ENCODE peak calls at places on chromosomes 7 and 10, in six cellular contexts. One of them, this sample, is unnamed.

GRCh38 chr7:2709553-2710165 is 21.7 kb downstream of the AMZ1 start:
- DNase-seq in neural progenitor cell: peak
- DNase-seq in iPS DF 6.9: peak
- DNase-seq in mammary epithelial cell: peak
- DNase-seq in esophagus squamous epithelium: no peak
- DNase-seq in body of pancreas: peak
- DNase-seq in this sample: no peak

GRCh38 chr7:4739528-4739992 is 35.9 kb upstream of the AP5Z1 start:
- DNase-seq in body of pancreas: peak
- DNase-seq in mammary epithelial cell: no peak
- DNase-seq in neural progenitor cell: peak
- DNase-seq in esophagus squamous epithelium: no peak
- DNase-seq in iPS DF 6.9: no peak
- DNase-seq in this sample: peak

GRCh38 chr7:96794063-96794462 is 84.4 kb upstream of the SEM1 start:
- DNase-seq in mammary epithelial cell: no peak
- DNase-seq in neural progenitor cell: no peak
- DNase-seq in body of pancreas: no peak
- DNase-seq in esophagus squamous epithelium: no peak
- DNase-seq in iPS DF 6.9: no peak
- DNase-seq in this sample: no peak

GRCh38 chr7:88306590-88307048 is at the start of gene STEAP4:
- DNase-seq in mammary epithelial cell: peak
- DNase-seq in esophagus squamous epithelium: peak
- DNase-seq in neural progenitor cell: peak
- DNase-seq in body of pancreas: peak
- DNase-seq in iPS DF 6.9: peak
- DNase-seq in this sample: peak

GRCh38 chr10:96665306-96665705 is 55.0 kb downstream of the PIK3AP1 start:
- DNase-seq in esophagus squamous epithelium: no peak
- DNase-seq in mammary epithelial cell: no peak
- DNase-seq in neural progenitor cell: no peak
- DNase-seq in body of pancreas: no peak
- DNase-seq in iPS DF 6.9: no peak
- DNase-seq in this sample: peak

GRCh38 chr10:123361832-123362231 is 207.6 kb downstream of the BUB3 start:
- DNase-seq in esophagus squamous epithelium: no peak
- DNase-seq in mammary epithelial cell: no peak
- DNase-seq in iPS DF 6.9: no peak
- DNase-seq in body of pancreas: no peak
- DNase-seq in neural progenitor cell: no peak
- DNase-seq in this sample: no peak

GRCh38 chr7:47979145-47979831 is at the start of gene HUS1:
- DNase-seq in body of pancreas: peak
- DNase-seq in mammary epithelial cell: peak
- DNase-seq in iPS DF 6.9: peak
- DNase-seq in neural progenitor cell: peak
- DNase-seq in esophagus squamous epithelium: peak
- DNase-seq in this sample: peak

GRCh38 chr7:137754076-137754851 is 92.5 kb downstream of the DGKI start:
- DNase-seq in iPS DF 6.9: no peak
- DNase-seq in neural progenitor cell: peak
- DNase-seq in body of pancreas: no peak
- DNase-seq in mammary epithelial cell: no peak
- DNase-seq in esophagus squamous epithelium: no peak
- DNase-seq in this sample: no peak

GRCh38 chr7:155458317-155459132 is 596 bp downstream of the EN2 start:
- DNase-seq in esophagus squamous epithelium: no peak
- DNase-seq in iPS DF 6.9: no peak
- DNase-seq in neural progenitor cell: peak
- DNase-seq in mammary epithelial cell: no peak
- DNase-seq in body of pancreas: no peak
- DNase-seq in this sample: no peak

GRCh38 chr7:133641436-133641835 is 388.6 kb downstream of the EXOC4 start:
- DNase-seq in body of pancreas: no peak
- DNase-seq in esophagus squamous epithelium: no peak
- DNase-seq in iPS DF 6.9: no peak
- DNase-seq in mammary epithelial cell: no peak
- DNase-seq in neural progenitor cell: no peak
- DNase-seq in this sample: no peak

GRCh38 chr10:22329150-22329549 is 8.3 kb downstream of the BMI1 start:
- DNase-seq in esophagus squamous epithelium: no peak
- DNase-seq in iPS DF 6.9: no peak
- DNase-seq in body of pancreas: no peak
- DNase-seq in neural progenitor cell: no peak
- DNase-seq in mammary epithelial cell: no peak
- DNase-seq in this sample: no peak

GRCh38 chr7:7946486-7946885 is 22.1 kb upstream of the GLCCI1 start:
- DNase-seq in body of pancreas: no peak
- DNase-seq in neural progenitor cell: no peak
- DNase-seq in iPS DF 6.9: no peak
- DNase-seq in mammary epithelial cell: no peak
- DNase-seq in esophagus squamous epithelium: no peak
- DNase-seq in this sample: no peak

GRCh38 chr10:88129013-88129412 is 265.6 kb downstream of the PTEN start:
- DNase-seq in neural progenitor cell: no peak
- DNase-seq in mammary epithelial cell: no peak
- DNase-seq in esophagus squamous epithelium: no peak
- DNase-seq in iPS DF 6.9: no peak
- DNase-seq in body of pancreas: no peak
- DNase-seq in this sample: no peak

GRCh38 chr10:96339956-96340904 is 18.6 kb downstream of the OPALIN start:
- DNase-seq in neural progenitor cell: peak
- DNase-seq in body of pancreas: peak
- DNase-seq in mammary epithelial cell: peak
- DNase-seq in iPS DF 6.9: no peak
- DNase-seq in esophagus squamous epithelium: no peak
- DNase-seq in this sample: peak

GRCh38 chr7:100951888-100952560 is 2.7 kb downstream of the MUC3A start:
- DNase-seq in mammary epithelial cell: no peak
- DNase-seq in neural progenitor cell: no peak
- DNase-seq in esophagus squamous epithelium: no peak
- DNase-seq in iPS DF 6.9: no peak
- DNase-seq in body of pancreas: no peak
- DNase-seq in this sample: no peak

GRCh38 chr7:95478139-95479037 is 7.4 kb upstream of the ASB4 start:
- DNase-seq in esophagus squamous epithelium: no peak
- DNase-seq in iPS DF 6.9: no peak
- DNase-seq in neural progenitor cell: peak
- DNase-seq in mammary epithelial cell: no peak
- DNase-seq in body of pancreas: peak
- DNase-seq in this sample: peak

GRCh38 chr10:90591629-90592028 is 266.2 kb downstream of the HTR7 start:
- DNase-seq in neural progenitor cell: no peak
- DNase-seq in mammary epithelial cell: no peak
- DNase-seq in body of pancreas: no peak
- DNase-seq in esophagus squamous epithelium: no peak
- DNase-seq in iPS DF 6.9: no peak
- DNase-seq in this sample: no peak

GRCh38 chr10:28480566-28480965 is 52.4 kb upstream of the WAC start:
- DNase-seq in neural progenitor cell: no peak
- DNase-seq in iPS DF 6.9: no peak
- DNase-seq in esophagus squamous epithelium: no peak
- DNase-seq in body of pancreas: no peak
- DNase-seq in mammary epithelial cell: no peak
- DNase-seq in this sample: no peak

GRCh38 chr7:115087437-115087836 is 165.5 kb downstream of the MDFIC start:
- DNase-seq in iPS DF 6.9: no peak
- DNase-seq in body of pancreas: peak
- DNase-seq in mammary epithelial cell: peak
- DNase-seq in esophagus squamous epithelium: no peak
- DNase-seq in neural progenitor cell: no peak
- DNase-seq in this sample: peak

GRCh38 chr7:96719164-96719563 is 9.5 kb upstream of the SEM1 start:
- DNase-seq in neural progenitor cell: no peak
- DNase-seq in body of pancreas: no peak
- DNase-seq in mammary epithelial cell: no peak
- DNase-seq in iPS DF 6.9: no peak
- DNase-seq in esophagus squamous epithelium: no peak
- DNase-seq in this sample: no peak

GRCh38 chr7:43112088-43112940 is at the start of gene HECW1:
- DNase-seq in esophagus squamous epithelium: no peak
- DNase-seq in mammary epithelial cell: no peak
- DNase-seq in body of pancreas: no peak
- DNase-seq in iPS DF 6.9: no peak
- DNase-seq in neural progenitor cell: peak
- DNase-seq in this sample: no peak

GRCh38 chr10:8130973-8131911 is 76.8 kb downstream of the GATA3 start:
- DNase-seq in mammary epithelial cell: peak
- DNase-seq in body of pancreas: no peak
- DNase-seq in neural progenitor cell: no peak
- DNase-seq in esophagus squamous epithelium: no peak
- DNase-seq in iPS DF 6.9: no peak
- DNase-seq in this sample: no peak

GRCh38 chr7:129950191-129950940 is 2.4 kb downstream of the UBE2H start:
- DNase-seq in mammary epithelial cell: peak
- DNase-seq in esophagus squamous epithelium: no peak
- DNase-seq in iPS DF 6.9: no peak
- DNase-seq in body of pancreas: peak
- DNase-seq in neural progenitor cell: peak
- DNase-seq in this sample: peak

GRCh38 chr10:82249141-82249540 is 374.1 kb downstream of the NRG3 start:
- DNase-seq in neural progenitor cell: no peak
- DNase-seq in body of pancreas: no peak
- DNase-seq in esophagus squamous epithelium: no peak
- DNase-seq in iPS DF 6.9: no peak
- DNase-seq in mammary epithelial cell: no peak
- DNase-seq in this sample: no peak
- H3K27ac ChIP-seq in neural progenitor cell: no peak
- H3K27ac ChIP-seq in body of pancreas: no peak
- H3K27ac ChIP-seq in esophagus squamous epithelium: no peak
- H3K27ac ChIP-seq in iPS DF 6.9: no peak
- H3K27ac ChIP-seq in mammary epithelial cell: no peak
- H3K27ac ChIP-seq in this sample: no peak

GRCh38 chr7:123723913-123724312 is 24.9 kb downstream of the WASL start:
- DNase-seq in mammary epithelial cell: no peak
- DNase-seq in iPS DF 6.9: no peak
- DNase-seq in neural progenitor cell: no peak
- DNase-seq in esophagus squamous epithelium: no peak
- DNase-seq in body of pancreas: no peak
- DNase-seq in this sample: no peak
- H3K27ac ChIP-seq in mammary epithelial cell: no peak
- H3K27ac ChIP-seq in iPS DF 6.9: no peak
- H3K27ac ChIP-seq in neural progenitor cell: peak
- H3K27ac ChIP-seq in esophagus squamous epithelium: no peak
- H3K27ac ChIP-seq in body of pancreas: no peak
- H3K27ac ChIP-seq in this sample: no peak

DNA sequence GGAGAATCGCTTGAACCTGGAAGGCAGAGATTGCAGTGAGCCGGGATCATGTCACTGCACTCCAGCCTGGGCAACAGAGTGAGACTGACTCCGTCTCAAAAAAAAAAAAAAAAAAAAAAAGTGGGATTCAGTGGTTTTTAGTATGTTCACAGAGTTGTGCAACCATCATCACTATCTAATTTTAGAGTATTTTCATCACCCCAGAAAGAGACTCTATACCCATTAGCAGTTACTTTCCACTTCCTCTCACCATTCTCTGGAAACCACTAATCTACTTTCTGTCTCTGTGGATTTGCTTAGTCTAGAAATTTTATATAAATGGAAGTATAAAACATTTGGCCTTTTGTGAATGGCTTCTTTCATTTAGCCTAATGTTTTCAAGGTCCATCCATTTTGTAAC is 113.4 kb downstream of the ST7 start:
- DNase-seq in iPS DF 6.9: no peak
- DNase-seq in esophagus squamous epithelium: no peak
- DNase-seq in body of pancreas: no peak
- DNase-seq in mammary epithelial cell: no peak
- DNase-seq in neural progenitor cell: no peak
- DNase-seq in this sample: no peak
- H3K27ac ChIP-seq in iPS DF 6.9: no peak
- H3K27ac ChIP-seq in esophagus squamous epithelium: no peak
- H3K27ac ChIP-seq in body of pancreas: no peak
- H3K27ac ChIP-seq in mammary epithelial cell: no peak
- H3K27ac ChIP-seq in neural progenitor cell: no peak
- H3K27ac ChIP-seq in this sample: no peak

GRCh38 chr10:124658591-124659240 is 85.5 kb downstream of the FAM53B start:
- DNase-seq in body of pancreas: no peak
- DNase-seq in mammary epithelial cell: no peak
- DNase-seq in iPS DF 6.9: no peak
- DNase-seq in esophagus squamous epithelium: no peak
- DNase-seq in neural progenitor cell: no peak
- DNase-seq in this sample: no peak
- H3K27ac ChIP-seq in body of pancreas: no peak
- H3K27ac ChIP-seq in mammary epithelial cell: no peak
- H3K27ac ChIP-seq in iPS DF 6.9: no peak
- H3K27ac ChIP-seq in esophagus squamous epithelium: peak
- H3K27ac ChIP-seq in neural progenitor cell: no peak
- H3K27ac ChIP-seq in this sample: no peak

DNA sequence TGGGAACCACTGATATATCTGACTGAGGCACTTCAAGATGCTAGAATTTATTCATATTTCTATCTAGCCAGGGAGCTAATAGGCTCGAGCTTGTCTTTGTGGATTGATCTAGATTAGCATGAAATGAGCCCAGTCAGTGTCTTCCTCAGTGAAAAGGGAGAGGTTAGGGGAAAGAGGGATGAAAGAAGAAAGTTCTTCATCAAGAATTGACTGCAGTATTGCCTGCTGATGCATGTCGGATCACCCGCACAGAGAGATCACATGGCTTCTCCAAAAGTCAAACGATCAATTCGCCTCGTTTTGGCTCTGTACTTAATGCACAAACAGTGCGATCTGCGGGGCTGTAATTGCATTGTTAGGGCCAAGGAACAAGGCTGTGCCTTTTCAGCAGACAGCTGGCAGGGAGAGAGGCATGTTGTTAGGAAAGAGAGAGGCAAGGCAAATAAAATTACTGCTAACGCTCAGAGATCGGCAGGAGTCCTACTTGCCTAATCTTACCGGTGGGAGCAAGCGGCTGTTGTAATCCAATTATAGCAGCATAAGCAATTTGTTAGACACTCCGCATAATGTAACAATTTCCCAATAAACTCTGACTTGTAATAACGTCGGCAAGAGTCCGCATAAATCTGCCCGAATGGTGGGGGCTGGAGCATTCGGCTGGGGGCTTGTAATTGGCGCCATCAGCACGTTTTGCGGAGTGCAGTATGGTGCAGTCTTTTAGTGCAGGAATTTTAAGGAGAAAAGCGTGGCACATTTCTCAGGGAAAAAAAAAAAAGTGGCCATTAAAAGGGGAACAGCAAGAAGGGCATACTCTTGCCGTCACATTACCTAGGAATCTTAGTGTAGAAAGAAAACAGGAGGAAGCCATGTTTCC is 102.1 kb downstream of the POLL start:
- DNase-seq in iPS DF 6.9: no peak
- DNase-seq in esophagus squamous epithelium: no peak
- DNase-seq in mammary epithelial cell: no peak
- DNase-seq in body of pancreas: peak
- DNase-seq in neural progenitor cell: peak
- DNase-seq in this sample: no peak
- H3K27ac ChIP-seq in iPS DF 6.9: no peak
- H3K27ac ChIP-seq in esophagus squamous epithelium: no peak
- H3K27ac ChIP-seq in mammary epithelial cell: no peak
- H3K27ac ChIP-seq in body of pancreas: no peak
- H3K27ac ChIP-seq in neural progenitor cell: peak
- H3K27ac ChIP-seq in this sample: no peak

This sample was measured in brain microvascular endothelial cell.